ENCODE peak calls at places on chromosomes 2 and 18, in seven cellular contexts. One of them, this sample, is unnamed.

GRCh38 chr2:3105814-3106569 is 271.6 kb downstream of the EIPR1 start:
- DNase-seq in lower leg skin: no peak
- DNase-seq in H9: peak
- DNase-seq in tibial artery: no peak
- DNase-seq in Panc1: no peak
- DNase-seq in Peyer's patch: no peak
- DNase-seq in dorsolateral prefrontal cortex: no peak
- DNase-seq in this sample: peak

GRCh38 chr2:111905990-111906735 is 7.8 kb downstream of the MERTK start:
- DNase-seq in lower leg skin: peak
- DNase-seq in H9: no peak
- DNase-seq in tibial artery: no peak
- DNase-seq in Panc1: no peak
- DNase-seq in Peyer's patch: peak
- DNase-seq in dorsolateral prefrontal cortex: no peak
- DNase-seq in this sample: no peak

GRCh38 chr2:128449226-128450061 is 130.8 kb upstream of the HS6ST1 start:
- DNase-seq in lower leg skin: peak
- DNase-seq in H9: peak
- DNase-seq in tibial artery: peak
- DNase-seq in Panc1: no peak
- DNase-seq in Peyer's patch: peak
- DNase-seq in dorsolateral prefrontal cortex: peak
- DNase-seq in this sample: peak

GRCh38 chr18:29418136-29418535 is 1241.2 kb upstream of the CDH2 start:
- DNase-seq in lower leg skin: no peak
- DNase-seq in H9: no peak
- DNase-seq in tibial artery: no peak
- DNase-seq in Panc1: no peak
- DNase-seq in Peyer's patch: no peak
- DNase-seq in dorsolateral prefrontal cortex: no peak
- DNase-seq in this sample: no peak

GRCh38 chr2:130850788-130851623 is 14.3 kb downstream of the ARHGEF4 start:
- DNase-seq in lower leg skin: no peak
- DNase-seq in H9: no peak
- DNase-seq in tibial artery: no peak
- DNase-seq in Panc1: no peak
- DNase-seq in Peyer's patch: no peak
- DNase-seq in dorsolateral prefrontal cortex: no peak
- DNase-seq in this sample: no peak

GRCh38 chr2:3459185-3460015 is 59.9 kb downstream of the ADI1 start:
- DNase-seq in lower leg skin: peak
- DNase-seq in H9: peak
- DNase-seq in tibial artery: no peak
- DNase-seq in Panc1: no peak
- DNase-seq in Peyer's patch: no peak
- DNase-seq in dorsolateral prefrontal cortex: no peak
- DNase-seq in this sample: no peak

GRCh38 chr2:152762202-152762601 is 43.8 kb downstream of the ARL6IP6 start:
- DNase-seq in lower leg skin: no peak
- DNase-seq in H9: no peak
- DNase-seq in tibial artery: no peak
- DNase-seq in Panc1: no peak
- DNase-seq in Peyer's patch: no peak
- DNase-seq in dorsolateral prefrontal cortex: no peak
- DNase-seq in this sample: no peak

GRCh38 chr2:61178603-61179545 is 16.9 kb downstream of the C2orf74 start:
- DNase-seq in lower leg skin: no peak
- DNase-seq in H9: no peak
- DNase-seq in tibial artery: no peak
- DNase-seq in Panc1: no peak
- DNase-seq in Peyer's patch: no peak
- DNase-seq in dorsolateral prefrontal cortex: no peak
- DNase-seq in this sample: no peak

GRCh38 chr2:208072250-208072892 is 47.0 kb upstream of the PLEKHM3 start:
- DNase-seq in lower leg skin: no peak
- DNase-seq in H9: peak
- DNase-seq in tibial artery: peak
- DNase-seq in Panc1: peak
- DNase-seq in Peyer's patch: peak
- DNase-seq in dorsolateral prefrontal cortex: peak
- DNase-seq in this sample: no peak

GRCh38 chr2:225566798-225567197 is 167.3 kb downstream of the NYAP2 start:
- DNase-seq in lower leg skin: no peak
- DNase-seq in H9: no peak
- DNase-seq in tibial artery: no peak
- DNase-seq in Panc1: no peak
- DNase-seq in Peyer's patch: no peak
- DNase-seq in dorsolateral prefrontal cortex: no peak
- DNase-seq in this sample: no peak

GRCh38 chr2:100264121-100264520 is 58.2 kb downstream of the LONRF2 start:
- DNase-seq in lower leg skin: no peak
- DNase-seq in H9: no peak
- DNase-seq in tibial artery: no peak
- DNase-seq in Panc1: no peak
- DNase-seq in Peyer's patch: no peak
- DNase-seq in dorsolateral prefrontal cortex: no peak
- DNase-seq in this sample: no peak

GRCh38 chr2:180849851-180850250 is 130.6 kb upstream of the UBE2E3 start:
- DNase-seq in lower leg skin: no peak
- DNase-seq in H9: no peak
- DNase-seq in tibial artery: no peak
- DNase-seq in Panc1: no peak
- DNase-seq in Peyer's patch: no peak
- DNase-seq in dorsolateral prefrontal cortex: no peak
- DNase-seq in this sample: no peak

GRCh38 chr2:229714736-229715541 is 584 bp upstream of the DNER start:
- DNase-seq in lower leg skin: no peak
- DNase-seq in H9: peak
- DNase-seq in tibial artery: peak
- DNase-seq in Panc1: no peak
- DNase-seq in Peyer's patch: no peak
- DNase-seq in dorsolateral prefrontal cortex: peak
- DNase-seq in this sample: peak
- TF ChIP-seq CTCF in lower leg skin: no peak
- TF ChIP-seq CTCF in H9: no peak
- TF ChIP-seq CTCF in tibial artery: no peak
- TF ChIP-seq CTCF in Panc1: no peak
- TF ChIP-seq CTCF in Peyer's patch: no peak
- TF ChIP-seq CTCF in dorsolateral prefrontal cortex: no peak
- TF ChIP-seq CTCF in this sample: no peak

GRCh38 chr2:230067990-230068657 is 600 bp downstream of the SLC16A14 start:
- DNase-seq in lower leg skin: peak
- DNase-seq in H9: peak
- DNase-seq in tibial artery: peak
- DNase-seq in Panc1: no peak
- DNase-seq in Peyer's patch: peak
- DNase-seq in dorsolateral prefrontal cortex: peak
- DNase-seq in this sample: peak
- TF ChIP-seq CTCF in lower leg skin: no peak
- TF ChIP-seq CTCF in H9: peak
- TF ChIP-seq CTCF in tibial artery: peak
- TF ChIP-seq CTCF in Panc1: no peak
- TF ChIP-seq CTCF in Peyer's patch: peak
- TF ChIP-seq CTCF in dorsolateral prefrontal cortex: peak
- TF ChIP-seq CTCF in this sample: peak

GRCh38 chr2:113236367-113237159 is 42.2 kb downstream of the PAX8 start:
- DNase-seq in lower leg skin: no peak
- DNase-seq in H9: no peak
- DNase-seq in tibial artery: no peak
- DNase-seq in Panc1: no peak
- DNase-seq in Peyer's patch: no peak
- DNase-seq in dorsolateral prefrontal cortex: no peak
- DNase-seq in this sample: no peak

GRCh38 chr2:113242318-113242717 is 36.4 kb downstream of the PAX8 start:
- DNase-seq in lower leg skin: no peak
- DNase-seq in H9: no peak
- DNase-seq in tibial artery: no peak
- DNase-seq in Panc1: no peak
- DNase-seq in Peyer's patch: no peak
- DNase-seq in dorsolateral prefrontal cortex: no peak
- DNase-seq in this sample: no peak

GRCh38 chr2:113240915-113241911 is 37.5 kb downstream of the PAX8 start:
- DNase-seq in lower leg skin: peak
- DNase-seq in H9: no peak
- DNase-seq in tibial artery: peak
- DNase-seq in Panc1: peak
- DNase-seq in Peyer's patch: peak
- DNase-seq in dorsolateral prefrontal cortex: peak
- DNase-seq in this sample: peak

GRCh38 chr2:113237604-113238003 is 41.1 kb downstream of the PAX8 start:
- DNase-seq in lower leg skin: no peak
- DNase-seq in H9: no peak
- DNase-seq in tibial artery: no peak
- DNase-seq in Panc1: no peak
- DNase-seq in Peyer's patch: no peak
- DNase-seq in dorsolateral prefrontal cortex: no peak
- DNase-seq in this sample: no peak

DNA sequence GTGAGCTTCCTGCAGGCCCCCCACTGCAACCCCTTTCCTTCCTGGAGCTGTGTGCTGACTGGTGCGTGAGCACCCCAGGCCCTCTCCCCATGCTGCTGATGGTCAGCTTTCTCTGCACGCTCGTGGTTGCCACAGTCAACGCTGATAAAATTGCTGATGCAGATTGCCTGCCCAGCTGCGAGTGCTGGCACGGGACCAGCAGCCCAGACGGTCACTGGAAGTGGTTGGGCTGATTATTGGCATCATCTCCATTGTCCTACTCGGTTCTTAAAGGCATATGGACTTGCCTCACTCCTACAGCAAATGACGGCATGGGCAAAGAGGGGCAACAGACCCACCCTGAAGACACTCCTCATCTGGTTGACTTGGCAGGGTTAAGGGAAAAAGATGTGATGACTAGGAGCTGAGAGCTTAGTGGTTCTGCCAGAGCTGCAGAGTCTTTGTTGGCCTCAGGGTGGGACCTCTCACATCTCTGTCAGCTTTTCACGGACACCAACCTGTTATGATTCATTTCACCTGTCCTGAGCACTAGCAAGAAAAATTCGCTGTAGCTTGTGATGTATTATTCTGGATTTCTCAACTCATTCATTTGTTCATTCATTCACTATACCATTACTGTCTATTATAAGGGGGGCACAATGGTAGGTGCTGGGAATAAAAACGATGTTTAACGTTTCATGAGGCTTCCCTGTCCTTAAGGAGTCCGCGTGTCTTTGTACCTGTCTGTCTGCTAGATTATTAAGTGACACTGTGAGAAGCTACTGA is 38.4 kb downstream of the PAX8 start:
- DNase-seq in lower leg skin: peak
- DNase-seq in H9: no peak
- DNase-seq in tibial artery: peak
- DNase-seq in Panc1: peak
- DNase-seq in Peyer's patch: peak
- DNase-seq in dorsolateral prefrontal cortex: peak
- DNase-seq in this sample: peak
- TF ChIP-seq CTCF in lower leg skin: no peak
- TF ChIP-seq CTCF in H9: no peak
- TF ChIP-seq CTCF in tibial artery: no peak
- TF ChIP-seq CTCF in Panc1: no peak
- TF ChIP-seq CTCF in Peyer's patch: no peak
- TF ChIP-seq CTCF in dorsolateral prefrontal cortex: no peak
- TF ChIP-seq CTCF in this sample: no peak

GRCh38 chr2:7999683-8000476 is 682.0 kb upstream of the ID2 start:
- DNase-seq in lower leg skin: peak
- DNase-seq in H9: no peak
- DNase-seq in tibial artery: no peak
- DNase-seq in Panc1: no peak
- DNase-seq in Peyer's patch: no peak
- DNase-seq in dorsolateral prefrontal cortex: peak
- DNase-seq in this sample: peak
- TF ChIP-seq CTCF in lower leg skin: no peak
- TF ChIP-seq CTCF in H9: no peak
- TF ChIP-seq CTCF in tibial artery: no peak
- TF ChIP-seq CTCF in Panc1: no peak
- TF ChIP-seq CTCF in Peyer's patch: no peak
- TF ChIP-seq CTCF in dorsolateral prefrontal cortex: no peak
- TF ChIP-seq CTCF in this sample: no peak

GRCh38 chr18:78735131-78736014 is 244.2 kb upstream of the SALL3 start:
- DNase-seq in lower leg skin: peak
- DNase-seq in H9: peak
- DNase-seq in tibial artery: no peak
- DNase-seq in Panc1: no peak
- DNase-seq in Peyer's patch: no peak
- DNase-seq in dorsolateral prefrontal cortex: no peak
- DNase-seq in this sample: peak
- TF ChIP-seq CTCF in lower leg skin: no peak
- TF ChIP-seq CTCF in H9: no peak
- TF ChIP-seq CTCF in tibial artery: no peak
- TF ChIP-seq CTCF in Panc1: no peak
- TF ChIP-seq CTCF in Peyer's patch: no peak
- TF ChIP-seq CTCF in dorsolateral prefrontal cortex: no peak
- TF ChIP-seq CTCF in this sample: no peak

DNA sequence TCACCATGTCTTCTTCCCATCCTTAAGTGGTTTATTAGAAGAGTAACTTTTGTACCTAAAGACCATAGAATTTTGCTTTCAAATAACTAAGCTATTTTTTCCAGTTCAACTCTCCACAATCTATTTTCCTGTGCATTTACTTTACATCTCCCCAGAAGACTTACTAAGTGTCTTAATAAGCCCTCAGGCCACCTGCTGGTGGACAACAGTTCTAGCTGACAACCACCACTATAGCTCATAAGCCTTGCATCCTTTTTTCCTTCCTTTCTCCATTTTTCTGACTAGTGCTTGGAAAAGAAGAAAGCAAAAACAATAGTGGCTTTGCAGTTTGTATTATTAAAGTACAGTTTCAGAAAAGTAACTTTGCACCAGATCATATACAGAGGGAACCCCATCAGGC is 149.5 kb upstream of the TMEM200C start:
- DNase-seq in lower leg skin: no peak
- DNase-seq in H9: no peak
- DNase-seq in tibial artery: no peak
- DNase-seq in Panc1: no peak
- DNase-seq in Peyer's patch: no peak
- DNase-seq in dorsolateral prefrontal cortex: no peak
- DNase-seq in this sample: no peak
- TF ChIP-seq CTCF in lower leg skin: no peak
- TF ChIP-seq CTCF in H9: peak
- TF ChIP-seq CTCF in tibial artery: no peak
- TF ChIP-seq CTCF in Panc1: no peak
- TF ChIP-seq CTCF in Peyer's patch: peak
- TF ChIP-seq CTCF in dorsolateral prefrontal cortex: no peak
- TF ChIP-seq CTCF in this sample: no peak